ENCODE peak calls at places on chromosomes 2 and 18, in eight cellular contexts. A is GM23338, N is PC-3, D is HCT116, Y is SK-N-SH, W is hepatocyte, F is neural progenitor cell, Z is MM.1S. X is an unnamed sample.

GRCh38 chr2:162261032-162261945 is 18.0 kb upstream of the FAP start:
- DNase-seq in A (peak), N (peak), D (no peak), Y (no peak), W (no peak), F (no peak), Z (peak), X (no peak)

GRCh38 chr18:13374468-13375301 is 156.1 kb downstream of the LDLRAD4 start:
- DNase-seq in A (peak), N (no peak), D (no peak), Y (peak), W (no peak), F (no peak), Z (no peak), X (no peak)

GRCh38 chr2:105005601-105006000 is 32.3 kb upstream of the MRPS9 start:
- DNase-seq in A (no peak), N (peak), D (no peak), Y (no peak), W (peak), F (no peak), Z (no peak), X (no peak)

GRCh38 chr2:166017208-166017607 is 63.6 kb upstream of the TTC21B start:
- DNase-seq in A (no peak), N (peak), D (no peak), Y (no peak), W (no peak), F (no peak), Z (no peak), X (no peak)

GRCh38 chr2:65059071-65059470 is 2.9 kb downstream of the CEP68 start:
- DNase-seq in A (no peak), N (no peak), D (no peak), Y (no peak), W (no peak), F (no peak), Z (no peak), X (no peak)

GRCh38 chr2:215417400-215417951 is 18.4 kb downstream of the FN1 start:
- DNase-seq in A (no peak), N (no peak), D (no peak), Y (no peak), W (peak), F (no peak), Z (no peak), X (no peak)

GRCh38 chr2:236530512-236530911 is 39.1 kb upstream of the ACKR3 start:
- DNase-seq in A (no peak), N (no peak), D (no peak), Y (no peak), W (no peak), F (no peak), Z (no peak), X (no peak)

GRCh38 chr2:128309341-128310093 is 9.2 kb downstream of the HS6ST1 start:
- DNase-seq in A (no peak), N (no peak), D (no peak), Y (peak), W (peak), F (peak), Z (no peak), X (no peak)

GRCh38 chr2:176745543-176746331 is 466.9 kb upstream of the HNRNPA3 start:
- DNase-seq in A (peak), N (no peak), D (no peak), Y (no peak), W (no peak), F (no peak), Z (peak), X (no peak)

GRCh38 chr2:236982693-236983092 is 103.0 kb upstream of the COPS8 start:
- DNase-seq in A (no peak), N (no peak), D (no peak), Y (no peak), W (no peak), F (no peak), Z (no peak), X (no peak)

GRCh38 chr2:101349893-101350662 is 37.2 kb downstream of the CREG2 start:
- DNase-seq in A (no peak), N (peak), D (no peak), Y (no peak), W (peak), F (no peak), Z (peak), X (no peak)

GRCh38 chr2:196499686-196500085 is 139.8 kb upstream of the CCDC150 start:
- DNase-seq in A (no peak), N (no peak), D (no peak), Y (no peak), W (no peak), F (no peak), Z (no peak), X (no peak)

GRCh38 chr2:169095631-169096105 is 26.3 kb downstream of the DHRS9 start:
- DNase-seq in A (no peak), N (peak), D (peak), Y (no peak), W (peak), F (no peak), Z (peak), X (no peak)

GRCh38 chr18:67385455-67385854 is 131.1 kb downstream of the DSEL start:
- DNase-seq in A (no peak), N (no peak), D (no peak), Y (no peak), W (peak), F (no peak), Z (no peak), X (no peak)

GRCh38 chr2:198374375-198375072 is 570.1 kb downstream of the PLCL1 start:
- DNase-seq in A (peak), N (peak), D (no peak), Y (peak), W (peak), F (peak), Z (peak), X (peak)

GRCh38 chr2:192236136-192236535 is 41.4 kb upstream of the TMEFF2 start:
- DNase-seq in A (no peak), N (peak), D (no peak), Y (no peak), W (no peak), F (no peak), Z (no peak), X (no peak)

GRCh38 chr2:120910956-120911951 is 175.6 kb downstream of the GLI2 start:
- DNase-seq in A (no peak), N (peak), D (peak), Y (no peak), W (no peak), F (no peak), Z (no peak), X (no peak)

GRCh38 chr18:61589724-61590065 is 256.5 kb downstream of the CDH20 start:
- DNase-seq in A (no peak), N (peak), D (no peak), Y (no peak), W (peak), F (no peak), Z (no peak), X (no peak)

GRCh38 chr18:48934708-48935432 is 15.9 kb downstream of the SMAD7 start:
- DNase-seq in A (no peak), N (no peak), D (no peak), Y (no peak), W (no peak), F (no peak), Z (peak), X (peak)
- TF ChIP-seq EZH2phosphoT487 in A (no peak), N (no peak), D (no peak), Y (no peak), W (no peak), F (no peak), Z (no peak), X (no peak)

GRCh38 chr2:54254180-54254579 is 1.8 kb downstream of the TSPYL6 start:
- DNase-seq in A (peak), N (no peak), D (no peak), Y (no peak), W (no peak), F (no peak), Z (no peak), X (no peak)
- TF ChIP-seq CTCF in A (no peak), N (no peak), D (no peak), Y (no peak), W (no peak), F (no peak), Z (no peak), X (peak)

DNA sequence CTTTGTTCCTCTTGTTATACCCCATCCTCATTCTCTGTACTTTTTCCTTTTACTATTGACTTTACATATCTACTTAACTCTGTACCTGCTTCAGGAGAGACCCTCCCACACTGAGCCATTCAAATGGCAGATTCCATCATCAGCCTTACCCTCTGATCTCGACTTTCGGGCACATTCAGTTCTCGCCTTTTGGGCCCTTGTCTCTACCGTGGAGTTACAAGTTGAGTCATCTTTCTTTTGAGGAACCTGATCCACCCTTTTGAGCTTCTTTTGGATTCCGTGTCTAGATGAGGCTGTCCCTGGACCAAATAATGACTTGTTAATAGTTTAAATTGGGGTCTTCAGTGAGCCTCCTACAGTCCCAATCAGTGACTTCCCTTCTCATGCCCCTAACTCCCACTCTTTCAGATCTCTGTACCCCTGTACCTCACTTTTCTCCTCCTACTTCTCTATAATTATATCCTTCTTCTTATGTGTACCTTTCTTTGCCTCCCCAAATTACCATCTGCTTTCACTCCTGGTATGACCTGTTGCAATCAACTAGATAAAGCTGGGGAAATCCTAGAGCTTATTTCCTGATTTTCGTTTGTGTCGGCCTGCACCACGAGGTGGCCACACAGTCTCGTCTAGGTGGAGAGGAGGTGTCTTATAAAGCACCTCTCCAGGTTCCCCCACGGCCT is 17.2 kb downstream of the SP110 start:
- DNase-seq in A (no peak), N (no peak), D (no peak), Y (no peak), W (no peak), F (no peak), Z (peak), X (peak)
- H3K27ac ChIP-seq in A (no peak), N (no peak), D (no peak), Y (no peak), W (no peak), F (no peak), Z (peak), X (no peak)

DNA sequence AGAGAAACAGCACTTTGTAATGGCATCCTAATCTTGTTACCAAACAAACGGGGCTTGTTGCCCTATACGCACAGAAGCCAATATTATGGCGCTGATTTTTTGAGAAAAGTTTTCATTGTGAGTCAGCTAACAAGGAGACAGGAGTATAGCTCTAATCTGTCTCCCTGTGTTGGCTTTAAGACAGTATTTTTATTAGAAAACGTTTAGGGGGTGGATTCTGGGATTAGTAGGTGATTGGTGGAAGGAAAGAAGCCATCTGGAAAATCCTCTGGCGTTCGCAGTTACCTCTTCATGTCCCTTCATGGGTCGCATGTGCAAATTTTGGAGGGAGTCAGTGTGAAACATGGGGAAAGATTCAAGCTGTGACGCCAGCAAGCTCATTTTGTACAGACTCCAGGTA is 698 bp upstream of the TMEM237 start:
- DNase-seq in A (peak), N (no peak), D (no peak), Y (no peak), W (no peak), F (peak), Z (no peak), X (no peak)
- TF ChIP-seq EZH2phosphoT487 in A (no peak), N (no peak), D (no peak), Y (no peak), W (no peak), F (no peak), Z (no peak), X (no peak)

DNA sequence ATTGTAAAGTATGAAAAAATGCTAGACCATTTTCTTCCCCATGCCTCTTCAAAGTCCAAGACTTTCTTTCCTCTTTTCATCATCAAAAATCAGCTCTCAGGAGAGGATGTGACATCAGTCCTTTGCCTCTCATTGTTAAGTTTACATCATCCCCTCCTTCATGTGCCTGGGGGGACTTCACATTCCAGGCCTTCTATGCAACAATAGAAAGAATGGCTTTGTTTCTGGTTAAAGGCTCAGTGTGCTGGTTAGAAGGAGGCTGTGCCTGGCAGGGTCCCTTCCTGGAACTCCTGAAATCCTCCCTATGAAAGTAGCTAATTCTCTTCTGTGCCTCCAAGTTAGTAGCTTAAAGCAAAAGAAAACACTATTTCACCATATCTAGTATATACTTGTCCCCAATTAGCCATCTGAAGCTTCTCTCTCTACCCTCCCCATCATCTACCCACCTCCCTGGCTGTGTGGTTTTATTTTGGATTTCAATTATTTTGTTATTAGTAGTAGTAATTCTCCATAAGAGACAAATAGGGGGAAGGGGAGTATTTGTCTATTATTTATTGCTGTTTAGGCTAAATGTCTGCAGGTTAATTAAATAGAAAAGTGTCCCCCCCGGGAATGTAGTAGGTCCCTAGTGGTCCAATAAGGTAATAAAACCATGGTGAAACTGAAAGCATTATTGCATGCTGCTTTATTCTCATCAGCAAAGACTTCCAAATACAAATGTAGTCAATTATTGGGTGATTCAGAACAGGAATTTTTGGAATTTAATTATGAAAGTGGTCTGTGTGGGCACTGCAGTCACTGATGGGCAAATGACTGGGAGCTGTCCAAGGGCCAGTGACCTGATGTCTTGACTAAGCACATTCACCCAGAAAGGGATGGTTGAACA is 69.0 kb downstream of the CPO start:
- DNase-seq in A (peak), N (peak), D (no peak), Y (peak), W (no peak), F (peak), Z (peak), X (no peak)
- TF ChIP-seq CTCF in A (peak), N (peak), D (peak), Y (peak), W (no peak), F (peak), Z (peak), X (peak)